ENCODE peak calls at places on chromosomes 11 and 22, in five cellular contexts. X is neuronal stem cell, Q is IMR-90, V is H1, I is mesenchymal stem cell. D is an unnamed sample.

GRCh38 chr11:3375552-3375951 is 3.4 kb downstream of the ZNF195 start:
- DNase-seq in I (no peak), X (no peak), V (no peak), Q (no peak), D (no peak)

GRCh38 chr11:9039194-9039593 is 35.4 kb upstream of the NRIP3 start:
- DNase-seq in X (no peak), V (no peak), I (peak), Q (peak), D (no peak)

GRCh38 chr11:111982019-111982464 is 43.2 kb upstream of the DLAT start:
- DNase-seq in V (peak), Q (peak), I (peak), X (peak), D (peak)

GRCh38 chr11:130520231-130520630 is 71.8 kb downstream of the ADAMTS15 start:
- DNase-seq in V (peak), X (no peak), Q (no peak), I (no peak), D (no peak)

GRCh38 chr11:16000065-16000464 is 356.3 kb downstream of the SOX6 start:
- DNase-seq in Q (peak), I (no peak), X (no peak), V (no peak), D (no peak)

GRCh38 chr11:8220261-8221024 is 43.2 kb downstream of the LMO1 start:
- DNase-seq in X (no peak), V (no peak), Q (no peak), I (no peak), D (no peak)

GRCh38 chr11:82889133-82890001 is 10.9 kb downstream of the PRCP start:
- DNase-seq in Q (peak), V (no peak), X (no peak), I (peak), D (peak)

GRCh38 chr11:2806351-2807058 is 79.1 kb downstream of the CDKN1C start:
- DNase-seq in X (no peak), I (no peak), V (peak), Q (no peak), D (no peak)

GRCh38 chr22:35742342-35743100 is 24.8 kb downstream of the APOL5 start:
- DNase-seq in Q (peak), V (no peak), I (peak), X (no peak), D (peak)

GRCh38 chr22:26642465-26643367 is 14.7 kb upstream of the MIAT start:
- DNase-seq in Q (no peak), V (peak), I (no peak), X (no peak), D (peak)

GRCh38 chr11:125569913-125570621 is 790 bp downstream of the EI24 start:
- DNase-seq in V (no peak), I (peak), X (no peak), Q (peak), D (peak)

GRCh38 chr11:24373516-24373915 is 123.3 kb upstream of the LUZP2 start:
- DNase-seq in I (peak), V (no peak), X (no peak), Q (peak), D (no peak)

GRCh38 chr11:47271961-47272661 is 2.2 kb downstream of the MADD start:
- DNase-seq in V (no peak), X (no peak), Q (no peak), I (no peak), D (peak)

GRCh38 chr22:24398409-24398808 is 29.0 kb upstream of the ADORA2A start:
- DNase-seq in I (peak), X (no peak), Q (peak), V (no peak), D (no peak)

GRCh38 chr22:17590586-17590985 is 27.3 kb downstream of the SLC25A18 start:
- DNase-seq in I (no peak), X (no peak), V (no peak), Q (no peak), D (no peak)

GRCh38 chr11:33520103-33520502 is 180.5 kb downstream of the C11orf91 start:
- DNase-seq in Q (no peak), X (no peak), V (no peak), I (no peak), D (no peak)

GRCh38 chr11:58192229-58192628 is 3.4 kb downstream of the OR9Q2 start:
- DNase-seq in Q (no peak), V (no peak), X (no peak), I (no peak), D (no peak)

GRCh38 chr11:15489281-15489680 is 374.6 kb downstream of the INSC start:
- DNase-seq in X (no peak), V (no peak), Q (no peak), I (no peak), D (no peak)

GRCh38 chr11:86919557-86920210 is 35.5 kb downstream of the FZD4 start:
- DNase-seq in X (peak), I (peak), V (no peak), Q (peak), D (peak)

GRCh38 chr11:17907046-17907445 is 105.8 kb downstream of the SERGEF start:
- DNase-seq in V (no peak), X (no peak), Q (no peak), I (no peak), D (no peak)

GRCh38 chr11:7612056-7612660 is 61.1 kb downstream of the CYB5R2 start:
- DNase-seq in V (no peak), X (no peak), Q (no peak), I (no peak), D (peak)

GRCh38 chr22:41648431-41648830 is 27.3 kb downstream of the XRCC6 start:
- DNase-seq in X (no peak), Q (no peak), I (no peak), V (no peak), D (no peak)

GRCh38 chr22:42277988-42278776 is 7.7 kb upstream of the TCF20 start:
- DNase-seq in Q (no peak), X (no peak), I (no peak), V (no peak), D (no peak)

GRCh38 chr22:29003975-29004646 is 57.5 kb downstream of the C22orf31 start:
- DNase-seq in X (peak), I (no peak), V (peak), Q (no peak), D (peak)

GRCh38 chr11:11982461-11982860 is 26.0 kb downstream of the DKK3 start:
- DNase-seq in X (no peak), Q (no peak), V (no peak), I (no peak), D (no peak)
- H3K4me3 ChIP-seq in X (no peak), Q (no peak), V (no peak), I (no peak), D (no peak)

GRCh38 chr22:37018815-37019308 is 385 bp downstream of the TST start:
- DNase-seq in I (peak), V (peak), X (peak), Q (peak), D (peak)
- H3K4ac ChIP-seq in I (no peak), V (peak), X (peak), Q (peak), D (peak)

DNA sequence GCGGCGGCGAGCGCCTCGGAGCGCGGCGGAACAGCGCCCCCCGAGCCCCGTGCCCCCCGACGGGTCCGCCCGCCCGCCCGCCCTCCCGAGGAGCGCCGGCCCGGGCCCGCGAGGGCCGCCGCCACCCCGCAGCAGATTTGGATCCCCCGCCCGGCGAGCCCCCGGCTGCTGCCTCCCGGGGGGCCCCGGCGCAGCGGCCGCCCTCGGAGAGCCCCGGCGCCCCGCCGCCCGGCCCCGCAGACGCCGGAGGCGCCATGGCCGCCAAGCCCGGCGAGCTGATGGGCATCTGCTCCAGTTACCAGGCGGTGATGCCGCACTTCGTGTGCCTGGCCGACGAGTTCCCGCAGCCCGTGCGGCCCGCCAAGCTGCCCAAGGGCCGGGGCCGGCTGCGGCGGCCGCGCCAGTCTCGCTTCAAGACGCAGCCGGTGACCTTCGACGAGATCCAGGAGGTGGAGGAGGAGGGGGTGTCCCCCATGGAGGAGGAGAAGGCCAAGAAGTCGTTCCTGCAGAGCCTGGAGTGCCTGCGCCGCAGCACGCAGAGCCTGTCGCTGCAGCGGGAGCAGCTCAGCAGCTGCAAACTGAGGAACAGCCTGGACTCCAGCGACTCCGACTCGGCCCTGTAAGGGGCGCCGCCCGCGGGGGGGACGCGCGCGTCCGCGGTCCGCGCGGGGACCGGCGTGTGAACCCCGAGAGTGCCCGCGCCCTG is 367 bp downstream of the C11orf96 start:
- DNase-seq in Q (peak), X (no peak), I (peak), V (peak), D (no peak)
- H3K18ac ChIP-seq in Q (no peak), X (peak), I (peak), V (no peak), D (no peak)

GRCh38 chr11:44310198-44310455 is 188 bp upstream of the ALX4 start:
- DNase-seq in I (no peak), X (no peak), V (no peak), Q (no peak), D (no peak)

GRCh38 chr11:44307340-44308099 is 2.4 kb downstream of the ALX4 start:
- DNase-seq in Q (no peak), X (no peak), V (no peak), I (no peak), D (no peak)

GRCh38 chr11:44308256-44308922 is 1.6 kb downstream of the ALX4 start:
- DNase-seq in V (peak), X (no peak), I (no peak), Q (no peak), D (no peak)

GRCh38 chr11:44309483-44310197 is at the start of gene ALX4:
- DNase-seq in V (peak), I (no peak), X (no peak), Q (no peak), D (peak)

GRCh38 chr11:44308923-44309482 is 936 bp downstream of the ALX4 start:
- DNase-seq in V (no peak), Q (no peak), X (no peak), I (no peak), D (peak)
- H3K4me3 ChIP-seq in V (peak), Q (no peak), X (peak), I (peak), D (no peak)

GRCh38 chr22:19855504-19856409 is 1.1 kb upstream of the GNB1L start:
- DNase-seq in X (no peak), V (no peak), I (peak), Q (peak), D (peak)
- H3K4ac ChIP-seq in X (peak), V (peak), I (peak), Q (peak), D (no peak)

GRCh38 chr22:22508274-22509176 is at the start of gene ZNF280B:
- DNase-seq in Q (peak), V (peak), I (peak), X (peak), D (peak)
- H3K18ac ChIP-seq in Q (no peak), V (peak), I (peak), X (peak), D (peak)

D was measured in mesendoderm.